ENCODE peak calls at places on chromosomes 16 and 17, in six cellular contexts. X is suprapubic skin, Z is stomach, W is sigmoid colon, P is tibial nerve, Q is A549. J is an unnamed sample.

GRCh38 chr16:66457888-66458287 is 30.8 kb downstream of the BEAN1 start:
- DNase-seq in X (no peak), P (no peak), W (peak), Q (peak), Z (no peak), J (peak)

GRCh38 chr17:77548967-77549366 is 408.2 kb downstream of the SEC14L1 start:
- DNase-seq in Z (no peak), Q (no peak), P (no peak), X (no peak), W (no peak), J (no peak)

GRCh38 chr17:44599298-44600175 is 42.3 kb downstream of the FZD2 start:
- DNase-seq in X (no peak), W (no peak), Z (peak), Q (peak), P (peak), J (peak)

GRCh38 chr17:6546069-6546718 is 10.2 kb downstream of the PITPNM3 start:
- DNase-seq in Q (no peak), W (no peak), P (no peak), Z (no peak), X (no peak), J (no peak)

GRCh38 chr16:49700222-49700927 is 155.5 kb downstream of the ZNF423 start:
- DNase-seq in X (peak), P (no peak), Q (no peak), W (peak), Z (no peak), J (peak)

GRCh38 chr16:88953003-88953690 is 23.9 kb downstream of the CBFA2T3 start:
- DNase-seq in W (no peak), Q (no peak), X (no peak), P (no peak), Z (no peak), J (no peak)

GRCh38 chr16:75432828-75433731 is at the start of gene CFDP1:
- DNase-seq in P (peak), W (peak), Z (peak), Q (peak), X (peak), J (peak)

GRCh38 chr16:80387308-80387921 is 153.4 kb upstream of the DYNLRB2 start:
- DNase-seq in P (no peak), Z (no peak), X (no peak), W (no peak), Q (no peak), J (no peak)

GRCh38 chr16:31202402-31203385 is at the start of gene PYCARD:
- DNase-seq in W (peak), P (peak), Z (peak), Q (peak), X (peak), J (peak)

GRCh38 chr16:8063151-8063550 is 527.2 kb downstream of the TMEM114 start:
- DNase-seq in X (no peak), Q (no peak), P (no peak), W (no peak), Z (no peak), J (no peak)

GRCh38 chr17:76497979-76498885 is 3.0 kb downstream of the RHBDF2 start:
- DNase-seq in W (peak), Q (peak), P (peak), X (no peak), Z (peak), J (peak)

GRCh38 chr16:88790312-88791150 is 5.5 kb upstream of the PIEZO1 start:
- DNase-seq in X (no peak), Q (no peak), P (no peak), Z (peak), W (no peak), J (no peak)

GRCh38 chr16:53435066-53435688 is 906 bp downstream of the RBL2 start:
- DNase-seq in Z (peak), W (peak), X (peak), Q (peak), P (peak), J (peak)

GRCh38 chr17:2860045-2860444 is 63.8 kb downstream of the RAP1GAP2 start:
- DNase-seq in Q (no peak), Z (no peak), P (no peak), W (no peak), X (no peak), J (no peak)

GRCh38 chr17:63698381-63698885 is 1.5 kb downstream of the LIMD2 start:
- DNase-seq in W (no peak), X (no peak), Q (no peak), Z (peak), P (no peak), J (no peak)

GRCh38 chr16:67431077-67431804 is at the start of gene HSD11B2:
- DNase-seq in W (no peak), Q (peak), P (no peak), X (no peak), Z (peak), J (peak)

GRCh38 chr17:64148699-64149098 is 18.8 kb upstream of the ERN1 start:
- DNase-seq in X (peak), Z (peak), W (no peak), Q (peak), P (no peak), J (no peak)

GRCh38 chr17:82283208-82283749 is 9.8 kb upstream of the CSNK1D start:
- DNase-seq in W (no peak), X (no peak), Q (peak), Z (no peak), P (no peak), J (no peak)

GRCh38 chr17:63881935-63882601 is at the start of gene GH2:
- DNase-seq in Q (peak), X (no peak), Z (peak), P (no peak), W (no peak), J (peak)

GRCh38 chr17:55969577-55969976 is 183.7 kb upstream of the ANKFN1 start:
- DNase-seq in Q (no peak), P (no peak), W (no peak), Z (no peak), X (no peak), J (no peak)

GRCh38 chr17:3502466-3502865 is 26.7 kb downstream of the ASPA start:
- DNase-seq in W (no peak), X (no peak), Q (no peak), Z (no peak), P (no peak), J (no peak)

GRCh38 chr16:53052519-53053501 is at the start of gene CHD9NB:
- DNase-seq in P (no peak), Q (peak), W (peak), X (no peak), Z (no peak), J (no peak)

GRCh38 chr16:65122974-65123845 is 1.3 kb upstream of the CDH11 start:
- DNase-seq in X (peak), Z (peak), W (peak), P (peak), Q (no peak), J (peak)

GRCh38 chr17:56983380-56983779 is 5.4 kb downstream of the SCPEP1 start:
- DNase-seq in X (no peak), Z (no peak), W (no peak), Q (no peak), P (no peak), J (no peak)

GRCh38 chr17:47221154-47221553 is 12.0 kb downstream of the MYL4 start:
- DNase-seq in W (no peak), P (no peak), Z (no peak), X (no peak), Q (no peak), J (no peak)

GRCh38 chr16:75256871-75257343 is 5.5 kb upstream of the BCAR1 start:
- DNase-seq in Z (peak), X (peak), Q (no peak), W (peak), P (no peak), J (peak)

GRCh38 chr16:26005336-26005735 is 313.6 kb downstream of the HS3ST4 start:
- DNase-seq in P (no peak), X (no peak), Q (no peak), W (no peak), Z (no peak), J (no peak)

GRCh38 chr16:85087899-85088569 is 24.2 kb downstream of the CIBAR2 start:
- DNase-seq in P (no peak), X (no peak), Q (no peak), Z (no peak), W (no peak), J (no peak)

GRCh38 chr16:85085721-85086120 is 26.6 kb downstream of the CIBAR2 start:
- DNase-seq in P (no peak), X (no peak), W (no peak), Q (no peak), Z (no peak), J (no peak)

GRCh38 chr16:85084841-85085535 is 27.3 kb downstream of the CIBAR2 start:
- DNase-seq in X (no peak), W (no peak), P (no peak), Z (no peak), Q (no peak), J (no peak)

GRCh38 chr16:85088570-85089214 is 23.6 kb downstream of the CIBAR2 start:
- DNase-seq in P (no peak), Z (no peak), W (no peak), X (no peak), Q (no peak), J (no peak)

GRCh38 chr16:85086347-85087291 is 25.7 kb downstream of the CIBAR2 start:
- DNase-seq in Z (peak), Q (peak), X (no peak), W (peak), P (peak), J (peak)
- TF ChIP-seq CTCF in Z (peak), Q (peak), X (peak), W (peak), P (peak), J (peak)

GRCh38 chr16:72474511-72475123 is 302.7 kb upstream of the PMFBP1 start:
- DNase-seq in X (no peak), Z (no peak), Q (no peak), W (no peak), P (no peak), J (no peak)
- TF ChIP-seq EP300 in X (no peak), Z (no peak), Q (no peak), W (no peak), P (no peak), J (no peak)

GRCh38 chr17:17443173-17443572 is 33.6 kb upstream of the MED9 start:
- DNase-seq in W (no peak), Z (no peak), P (no peak), X (no peak), Q (no peak), J (no peak)
- H3K27ac ChIP-seq in W (no peak), Z (peak), P (no peak), X (peak), Q (peak), J (no peak)

DNA sequence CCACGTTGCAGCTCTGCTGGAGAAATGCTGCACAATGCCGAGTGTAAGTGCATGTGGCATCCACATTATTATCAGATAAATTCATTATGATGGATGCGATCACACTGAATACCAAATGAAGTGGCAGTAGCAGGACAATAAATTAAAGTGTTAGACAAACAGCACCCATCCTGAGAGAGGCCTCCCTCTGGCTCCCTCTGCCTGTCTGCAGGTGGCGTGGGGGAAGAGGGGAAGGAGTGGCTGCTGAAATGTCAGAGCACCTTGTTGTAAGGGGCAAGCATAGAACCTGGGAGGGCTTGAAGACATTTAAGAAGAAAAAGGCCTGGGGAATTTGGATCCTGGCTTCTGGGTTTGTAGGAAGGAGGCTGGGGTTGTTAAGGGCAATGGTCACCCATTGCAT is 324.1 kb downstream of the HAPSTR1 start:
- DNase-seq in Z (no peak), Q (no peak), X (no peak), W (no peak), P (no peak), J (no peak)
- TF ChIP-seq CTCF in Z (no peak), Q (no peak), X (no peak), W (no peak), P (no peak), J (no peak)

DNA sequence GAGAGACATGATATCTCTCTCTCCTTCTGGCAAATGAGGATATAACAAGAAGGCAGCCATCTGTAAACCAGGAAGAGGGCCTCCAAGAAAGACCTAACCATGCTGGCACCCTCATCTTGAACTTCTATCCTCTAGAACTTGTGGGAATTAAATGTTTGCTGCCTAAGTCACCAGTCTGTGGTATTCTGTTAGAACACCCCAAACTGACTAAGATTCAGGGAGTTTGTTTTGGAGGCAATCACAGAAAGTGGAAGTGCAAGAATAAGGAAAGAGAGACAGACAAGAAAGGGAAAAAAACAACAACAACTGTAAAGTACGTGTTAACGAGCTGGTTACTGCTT is 114.5 kb upstream of the GOT2 start:
- DNase-seq in W (no peak), X (no peak), Z (no peak), P (no peak), Q (no peak), J (no peak)
- TF ChIP-seq EP300 in W (no peak), X (no peak), Z (no peak), P (no peak), Q (no peak), J (no peak)

GRCh38 chr16:78311831-78312230 is 212.4 kb downstream of the WWOX start:
- DNase-seq in W (no peak), P (no peak), Q (no peak), X (no peak), Z (no peak), J (no peak)
- H3K27ac ChIP-seq in W (no peak), P (no peak), Q (no peak), X (no peak), Z (no peak), J (no peak)

DNA sequence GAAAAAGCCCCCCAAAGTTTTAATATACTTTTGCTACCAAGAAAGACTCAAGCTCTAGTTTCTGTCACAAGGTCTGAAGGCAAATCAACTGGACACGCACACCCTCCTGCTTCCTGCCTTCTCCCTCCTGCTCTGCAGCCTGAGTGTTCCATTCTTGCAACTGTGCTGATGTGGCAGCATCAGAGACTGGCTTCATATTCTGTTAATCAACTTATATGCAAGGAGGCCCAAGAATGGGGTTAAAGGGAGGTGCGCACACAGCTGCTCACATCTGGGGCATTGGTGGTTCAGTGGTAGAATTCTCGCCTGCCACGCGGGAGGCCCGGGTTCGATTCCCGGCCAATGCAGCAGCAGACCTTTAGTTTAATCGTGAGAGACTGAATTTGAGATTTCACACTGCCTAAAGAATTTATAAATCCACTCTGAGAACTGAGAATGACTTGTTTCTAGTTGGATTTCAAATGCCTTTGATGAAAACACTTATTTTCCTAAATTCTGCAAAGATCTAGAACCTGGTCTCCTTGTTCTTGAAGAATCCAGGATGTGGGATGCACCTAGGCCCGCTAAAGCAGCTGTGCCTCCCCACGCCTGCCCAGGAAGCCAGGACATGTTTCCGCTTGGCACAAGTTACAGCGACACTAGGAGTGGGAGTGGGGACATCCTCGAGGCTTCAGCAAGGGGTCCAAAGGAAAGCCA is 11.6 kb downstream of the VAC14 start:
- DNase-seq in Z (peak), Q (peak), X (no peak), W (peak), P (peak), J (peak)
- TF ChIP-seq CTCF in Z (no peak), Q (no peak), X (no peak), W (no peak), P (no peak), J (no peak)

GRCh38 chr17:66664336-66664735 is 170.6 kb upstream of the CACNG5 start:
- DNase-seq in P (no peak), W (no peak), Z (no peak), Q (no peak), X (no peak), J (no peak)

GRCh38 chr17:66665194-66665593 is 169.7 kb upstream of the CACNG5 start:
- DNase-seq in W (no peak), P (no peak), Q (no peak), Z (no peak), X (no peak), J (no peak)

GRCh38 chr17:66667090-66667489 is 167.8 kb upstream of the CACNG5 start:
- DNase-seq in W (no peak), X (no peak), Z (no peak), Q (no peak), P (no peak), J (no peak)

GRCh38 chr17:66670211-66670610 is 164.7 kb upstream of the CACNG5 start:
- DNase-seq in X (no peak), P (no peak), W (no peak), Q (no peak), Z (no peak), J (no peak)

GRCh38 chr17:66667491-66668030 is 167.4 kb upstream of the CACNG5 start:
- DNase-seq in Q (no peak), W (no peak), Z (no peak), X (no peak), P (no peak), J (no peak)
- TF ChIP-seq EP300 in Q (no peak), W (no peak), Z (no peak), X (no peak), P (no peak), J (no peak)

GRCh38 chr17:59626756-59627155 is 7.1 kb downstream of the CLTC start:
- DNase-seq in Q (no peak), P (no peak), Z (no peak), W (no peak), X (no peak), J (no peak)

GRCh38 chr17:59623151-59623550 is 3.5 kb downstream of the CLTC start:
- DNase-seq in P (no peak), X (no peak), Q (no peak), W (no peak), Z (no peak), J (no peak)

GRCh38 chr17:59627269-59627668 is 7.6 kb downstream of the CLTC start:
- DNase-seq in Q (no peak), P (no peak), Z (no peak), X (no peak), W (no peak), J (no peak)

GRCh38 chr17:59631221-59631720 is 11.6 kb downstream of the CLTC start:
- DNase-seq in Z (no peak), P (no peak), X (no peak), W (no peak), Q (no peak), J (no peak)

GRCh38 chr17:59627770-59628171 is 8.1 kb downstream of the CLTC start:
- DNase-seq in Q (no peak), X (no peak), W (no peak), Z (no peak), P (no peak), J (no peak)
- H3K27ac ChIP-seq in Q (no peak), X (no peak), W (peak), Z (peak), P (peak), J (no peak)